ENCODE peak calls at places on chromosomes 7 and 10, in five cellular contexts. One of them, this sample, is unnamed.
A peak's percentile ranks its signal among the peaks of the same experiment; 100 is the strongest.

GRCh38 chr10:1569208-1569607 is 168.1 kb downstream of the ADARB2 start:
- DNase-seq in HFFc6: no peak
- DNase-seq in GM23338: no peak
- DNase-seq in sigmoid colon: peak; percentile 34
- DNase-seq in natural killer cell: no peak
- DNase-seq in this sample: no peak

GRCh38 chr7:158407581-158408331 is 179.9 kb downstream of the PTPRN2 start:
- DNase-seq in GM23338: peak; percentile 66
- DNase-seq in natural killer cell: no peak
- DNase-seq in HFFc6: peak; percentile 23
- DNase-seq in sigmoid colon: no peak
- DNase-seq in this sample: no peak

GRCh38 chr7:70937424-70937823 is 194.5 kb upstream of the GALNT17 start:
- DNase-seq in HFFc6: no peak
- DNase-seq in GM23338: no peak
- DNase-seq in natural killer cell: no peak
- DNase-seq in sigmoid colon: no peak
- DNase-seq in this sample: no peak

GRCh38 chr7:142867398-142868187 is 12.7 kb downstream of the EPHB6 start:
- DNase-seq in sigmoid colon: no peak
- DNase-seq in GM23338: no peak
- DNase-seq in natural killer cell: no peak
- DNase-seq in HFFc6: no peak
- DNase-seq in this sample: no peak

GRCh38 chr7:4957847-4958476 is 1.0 kb downstream of the MMD2 start:
- DNase-seq in HFFc6: no peak
- DNase-seq in sigmoid colon: no peak
- DNase-seq in GM23338: no peak
- DNase-seq in natural killer cell: no peak
- DNase-seq in this sample: no peak

GRCh38 chr10:83367036-83367435 is 772.3 kb upstream of the GHITM start:
- DNase-seq in sigmoid colon: no peak
- DNase-seq in GM23338: peak; percentile 6
- DNase-seq in natural killer cell: no peak
- DNase-seq in HFFc6: no peak
- DNase-seq in this sample: no peak

GRCh38 chr7:42224391-42225003 is 12.5 kb downstream of the GLI3 start:
- DNase-seq in natural killer cell: no peak
- DNase-seq in HFFc6: no peak
- DNase-seq in GM23338: peak; percentile 76
- DNase-seq in sigmoid colon: no peak
- DNase-seq in this sample: no peak

GRCh38 chr7:105219771-105220160 is 169.0 kb downstream of the SRPK2 start:
- DNase-seq in GM23338: no peak
- DNase-seq in natural killer cell: no peak
- DNase-seq in sigmoid colon: no peak
- DNase-seq in HFFc6: peak; percentile 64
- DNase-seq in this sample: no peak

GRCh38 chr7:6675807-6676405 is 30.8 kb downstream of the ZNF12 start:
- DNase-seq in GM23338: no peak
- DNase-seq in HFFc6: no peak
- DNase-seq in sigmoid colon: no peak
- DNase-seq in natural killer cell: no peak
- DNase-seq in this sample: no peak

GRCh38 chr10:70523044-70523443 is 44.5 kb downstream of the PALD1 start:
- DNase-seq in sigmoid colon: no peak
- DNase-seq in HFFc6: no peak
- DNase-seq in GM23338: no peak
- DNase-seq in natural killer cell: no peak
- DNase-seq in this sample: no peak

GRCh38 chr10:70729763-70730357 is 55.3 kb downstream of the TBATA start:
- DNase-seq in sigmoid colon: no peak
- DNase-seq in GM23338: no peak
- DNase-seq in HFFc6: no peak
- DNase-seq in natural killer cell: no peak
- DNase-seq in this sample: no peak

GRCh38 chr10:124698560-124699470 is 45.4 kb downstream of the FAM53B start:
- DNase-seq in HFFc6: no peak
- DNase-seq in GM23338: no peak
- DNase-seq in natural killer cell: no peak
- DNase-seq in sigmoid colon: no peak
- DNase-seq in this sample: no peak

GRCh38 chr10:25176421-25176968 is 1.7 kb downstream of the GPR158 start:
- DNase-seq in natural killer cell: no peak
- DNase-seq in HFFc6: no peak
- DNase-seq in sigmoid colon: no peak
- DNase-seq in GM23338: peak; percentile 60
- DNase-seq in this sample: no peak

GRCh38 chr7:122515404-122515803 is 183.5 kb downstream of the RNF133 start:
- DNase-seq in GM23338: no peak
- DNase-seq in natural killer cell: no peak
- DNase-seq in sigmoid colon: no peak
- DNase-seq in HFFc6: no peak
- DNase-seq in this sample: no peak

GRCh38 chr7:45259966-45260646 is 102.5 kb downstream of the RAMP3 start:
- DNase-seq in natural killer cell: peak; percentile 64
- DNase-seq in sigmoid colon: no peak
- DNase-seq in HFFc6: no peak
- DNase-seq in GM23338: peak; percentile 87
- DNase-seq in this sample: peak; percentile 65

GRCh38 chr10:89392974-89393373 is 551 bp downstream of the IFIT1 start:
- DNase-seq in HFFc6: peak; percentile 60
- DNase-seq in natural killer cell: no peak
- DNase-seq in sigmoid colon: peak; percentile 81
- DNase-seq in GM23338: no peak
- DNase-seq in this sample: no peak

GRCh38 chr10:95240811-95241210 is 46.8 kb downstream of the ACSM6 start:
- DNase-seq in sigmoid colon: no peak
- DNase-seq in natural killer cell: no peak
- DNase-seq in GM23338: no peak
- DNase-seq in HFFc6: no peak
- DNase-seq in this sample: no peak

GRCh38 chr10:46543379-46544014 is 13.0 kb downstream of the GPRIN2 start:
- DNase-seq in sigmoid colon: no peak
- DNase-seq in HFFc6: no peak
- DNase-seq in GM23338: no peak
- DNase-seq in natural killer cell: no peak
- DNase-seq in this sample: no peak

GRCh38 chr10:70162157-70162891 is 8.0 kb downstream of the SAR1A start:
- DNase-seq in HFFc6: no peak
- DNase-seq in natural killer cell: no peak
- DNase-seq in GM23338: no peak
- DNase-seq in sigmoid colon: no peak
- DNase-seq in this sample: no peak

GRCh38 chr7:132516042-132516840 is 60.0 kb downstream of the PLXNA4 start:
- DNase-seq in HFFc6: peak; percentile 61
- DNase-seq in natural killer cell: no peak
- DNase-seq in GM23338: no peak
- DNase-seq in sigmoid colon: no peak
- DNase-seq in this sample: no peak

GRCh38 chr10:102822222-102822621 is 15.0 kb downstream of the CYP17A1 start:
- DNase-seq in natural killer cell: no peak
- DNase-seq in GM23338: no peak
- DNase-seq in sigmoid colon: no peak
- DNase-seq in HFFc6: no peak
- DNase-seq in this sample: no peak

GRCh38 chr7:95549818-95550529 is 46.3 kb downstream of the PDK4 start:
- DNase-seq in GM23338: no peak
- DNase-seq in sigmoid colon: peak; percentile 99
- DNase-seq in HFFc6: peak; percentile 72
- DNase-seq in natural killer cell: no peak
- DNase-seq in this sample: no peak

GRCh38 chr7:143046334-143046935 is 5.7 kb upstream of the OR6V1 start:
- DNase-seq in GM23338: no peak
- DNase-seq in natural killer cell: no peak
- DNase-seq in HFFc6: no peak
- DNase-seq in sigmoid colon: no peak
- DNase-seq in this sample: no peak

GRCh38 chr7:27151945-27152815 is at the start of gene HOXA3:
- DNase-seq in sigmoid colon: peak; percentile 93
- DNase-seq in natural killer cell: no peak
- DNase-seq in HFFc6: peak; percentile 86
- DNase-seq in GM23338: peak; percentile 6
- DNase-seq in this sample: no peak

GRCh38 chr10:15363031-15363430 is 8.1 kb downstream of the FAM171A1 start:
- DNase-seq in HFFc6: peak; percentile 39
- DNase-seq in natural killer cell: no peak
- DNase-seq in GM23338: no peak
- DNase-seq in sigmoid colon: no peak
- DNase-seq in this sample: no peak

GRCh38 chr7:129780257-129781127 is 169.0 kb downstream of the NRF1 start:
- DNase-seq in natural killer cell: no peak
- DNase-seq in GM23338: peak; percentile 90
- DNase-seq in HFFc6: no peak
- DNase-seq in sigmoid colon: no peak
- DNase-seq in this sample: peak; percentile 62

GRCh38 chr7:129777993-129778769 is 166.7 kb downstream of the NRF1 start:
- DNase-seq in natural killer cell: no peak
- DNase-seq in GM23338: no peak
- DNase-seq in sigmoid colon: no peak
- DNase-seq in HFFc6: no peak
- DNase-seq in this sample: no peak

GRCh38 chr7:129779602-129780256 is 168.2 kb downstream of the NRF1 start:
- DNase-seq in sigmoid colon: no peak
- DNase-seq in GM23338: peak; percentile 94
- DNase-seq in natural killer cell: no peak
- DNase-seq in HFFc6: no peak
- DNase-seq in this sample: peak; percentile 42

GRCh38 chr7:129777195-129777844 is 165.8 kb downstream of the NRF1 start:
- DNase-seq in GM23338: peak; percentile 62
- DNase-seq in HFFc6: no peak
- DNase-seq in sigmoid colon: no peak
- DNase-seq in natural killer cell: no peak
- DNase-seq in this sample: no peak

DNA sequence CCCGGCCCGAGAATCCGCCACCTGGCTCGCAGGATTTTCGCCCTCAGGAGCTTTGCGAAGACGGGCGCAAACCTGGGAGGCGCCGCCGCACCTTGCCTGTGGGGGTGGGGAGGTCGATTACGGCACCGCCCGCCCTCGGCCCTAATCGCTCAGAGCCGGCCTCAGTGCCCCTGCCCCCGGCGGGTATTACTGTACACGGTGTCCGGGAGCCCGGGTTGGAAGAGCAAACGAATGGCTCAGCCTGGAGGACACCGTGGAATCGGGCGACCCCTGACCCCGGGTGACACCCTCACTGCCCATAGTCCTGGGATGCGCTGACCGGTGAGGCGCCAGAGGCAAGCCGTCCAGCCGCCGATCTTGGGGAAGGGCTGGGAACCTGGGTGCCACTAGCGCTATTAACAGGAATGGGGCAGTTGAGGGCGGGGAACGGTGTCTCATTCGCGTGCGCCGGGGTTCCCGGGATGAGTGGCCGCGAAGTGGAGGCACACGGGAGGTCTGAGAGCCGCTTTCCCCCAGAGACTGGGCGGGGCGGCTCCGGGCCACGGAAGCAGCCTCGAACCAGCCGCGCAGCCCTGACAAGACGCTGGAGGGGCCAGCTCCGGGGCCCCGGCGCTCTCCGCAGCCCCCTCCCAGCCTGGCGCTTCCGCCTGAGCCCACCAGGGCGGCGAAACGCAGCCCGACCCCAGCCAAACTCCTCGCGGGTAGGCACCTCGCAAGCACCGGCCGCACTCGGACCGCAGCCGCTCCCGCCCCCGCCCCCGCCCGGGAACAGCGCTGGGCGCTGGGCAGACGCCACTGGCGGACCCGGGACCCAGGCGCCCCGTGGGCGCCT is 167.5 kb downstream of the NRF1 start:
- DNase-seq in sigmoid colon: no peak
- DNase-seq in HFFc6: no peak
- DNase-seq in natural killer cell: no peak
- DNase-seq in GM23338: no peak
- DNase-seq in this sample: peak; percentile 34
- TF ChIP-seq CTCF in sigmoid colon: no peak
- TF ChIP-seq CTCF in HFFc6: peak; percentile 31
- TF ChIP-seq CTCF in natural killer cell: no peak
- TF ChIP-seq CTCF in GM23338: peak; percentile 21
- TF ChIP-seq CTCF in this sample: no peak

GRCh38 chr7:112110175-112110574 is 96.0 kb downstream of the DOCK4 start:
- DNase-seq in natural killer cell: no peak
- DNase-seq in GM23338: no peak
- DNase-seq in HFFc6: no peak
- DNase-seq in sigmoid colon: no peak
- DNase-seq in this sample: no peak
- TF ChIP-seq CTCF in natural killer cell: no peak
- TF ChIP-seq CTCF in GM23338: no peak
- TF ChIP-seq CTCF in HFFc6: no peak
- TF ChIP-seq CTCF in sigmoid colon: no peak
- TF ChIP-seq CTCF in this sample: no peak

DNA sequence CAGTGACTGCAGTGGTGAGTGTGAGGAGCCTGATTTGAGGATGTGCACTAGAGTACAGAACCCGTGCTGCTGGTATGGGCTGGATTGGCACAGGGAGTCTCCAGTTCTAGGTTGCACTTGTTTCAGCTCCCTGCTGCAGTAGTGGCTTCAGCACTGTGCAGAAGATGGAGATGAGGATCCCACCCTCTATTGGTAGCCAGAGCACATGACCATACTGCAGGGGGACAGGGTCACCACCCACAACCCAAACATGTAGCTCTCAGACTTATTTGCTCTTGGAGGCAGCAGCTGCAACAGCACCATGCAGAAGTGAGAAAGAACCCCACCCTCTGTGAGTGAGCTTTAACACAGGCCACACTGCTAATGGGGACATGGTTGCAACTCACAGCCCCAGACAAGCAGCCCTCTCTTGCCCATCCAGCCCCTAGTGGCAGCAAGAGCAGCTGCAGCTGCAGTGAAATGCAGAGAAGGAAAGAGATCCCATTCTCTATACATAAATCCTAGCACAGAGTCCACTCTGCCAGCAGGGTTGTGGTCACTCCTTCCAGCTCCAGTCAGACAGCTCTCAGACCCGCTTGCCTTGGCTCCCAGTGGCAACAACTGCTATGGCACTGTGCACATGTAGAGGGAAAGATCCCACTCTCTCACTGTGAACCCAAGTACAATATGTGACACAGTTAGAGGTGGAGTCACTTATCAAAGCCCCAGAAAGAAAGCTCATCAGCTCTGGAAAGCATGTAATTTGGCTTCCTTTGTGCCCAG is 51.4 kb upstream of the SCIN start:
- DNase-seq in HFFc6: peak; percentile 12
- DNase-seq in GM23338: peak; percentile 79
- DNase-seq in natural killer cell: no peak
- DNase-seq in sigmoid colon: no peak
- DNase-seq in this sample: no peak
- TF ChIP-seq CTCF in HFFc6: peak; percentile 70
- TF ChIP-seq CTCF in GM23338: peak; percentile 87
- TF ChIP-seq CTCF in natural killer cell: no peak
- TF ChIP-seq CTCF in sigmoid colon: no peak
- TF ChIP-seq CTCF in this sample: no peak

DNA sequence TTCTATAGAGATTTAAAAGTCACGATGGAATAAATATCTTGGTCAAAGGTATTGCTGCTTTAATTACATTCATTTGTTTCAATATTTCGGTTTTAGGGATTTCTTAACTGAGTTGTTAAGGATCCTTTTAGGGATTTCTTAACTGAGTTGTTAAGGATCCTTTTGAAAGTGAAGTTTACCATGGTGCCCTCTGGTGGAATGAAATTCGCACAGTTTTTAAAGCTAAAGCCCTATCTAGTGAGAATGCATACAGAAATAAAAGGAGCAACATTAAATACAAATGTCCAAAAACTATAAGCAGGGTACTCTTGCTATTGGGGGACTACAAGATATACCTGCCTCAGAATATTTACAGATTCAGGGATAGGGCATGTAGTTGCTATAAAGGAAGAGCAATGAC is 193.7 kb downstream of the RNLS start:
- DNase-seq in natural killer cell: no peak
- DNase-seq in GM23338: peak; percentile 62
- DNase-seq in HFFc6: peak; percentile 50
- DNase-seq in sigmoid colon: no peak
- DNase-seq in this sample: no peak
- TF ChIP-seq CTCF in natural killer cell: peak; percentile 58
- TF ChIP-seq CTCF in GM23338: peak; percentile 62
- TF ChIP-seq CTCF in HFFc6: peak; percentile 88
- TF ChIP-seq CTCF in sigmoid colon: peak; percentile 53
- TF ChIP-seq CTCF in this sample: no peak